ENCODE peak calls at places on chromosomes 13 and 19, in five cellular contexts. One of them, this sample, is unnamed.

GRCh38 chr19:42281175-42282035 is 12.4 kb downstream of the CIC start:
- DNase-seq in H1: peak; percentile 73
- DNase-seq in IMR-90: peak; percentile 41
- DNase-seq in astrocyte: peak; percentile 59
- DNase-seq in fibroblast of lung: peak; percentile 75
- DNase-seq in this sample: peak; percentile 77

GRCh38 chr19:14674764-14675163 is at the start of gene ADGRE3:
- DNase-seq in H1: no peak
- DNase-seq in IMR-90: no peak
- DNase-seq in astrocyte: no peak
- DNase-seq in fibroblast of lung: no peak
- DNase-seq in this sample: no peak

GRCh38 chr13:51590231-51590630 is 6.0 kb downstream of the WDFY2 start:
- DNase-seq in H1: no peak
- DNase-seq in IMR-90: no peak
- DNase-seq in astrocyte: no peak
- DNase-seq in fibroblast of lung: no peak
- DNase-seq in this sample: no peak

GRCh38 chr13:39688699-39689405 is 33.4 kb downstream of the COG6 start:
- DNase-seq in H1: no peak
- DNase-seq in IMR-90: peak; percentile 54
- DNase-seq in astrocyte: peak; percentile 72
- DNase-seq in fibroblast of lung: peak; percentile 74
- DNase-seq in this sample: no peak

GRCh38 chr13:42969558-42970172 is 22.4 kb downstream of the EPSTI1 start:
- DNase-seq in H1: peak; percentile 93
- DNase-seq in IMR-90: peak; percentile 69
- DNase-seq in astrocyte: peak; percentile 27
- DNase-seq in fibroblast of lung: peak; percentile 39
- DNase-seq in this sample: peak; percentile 83

GRCh38 chr19:1855040-1855827 is 7.0 kb upstream of the REXO1 start:
- DNase-seq in H1: peak; percentile 89
- DNase-seq in IMR-90: peak; percentile 85
- DNase-seq in astrocyte: peak; percentile 35
- DNase-seq in fibroblast of lung: peak; percentile 65
- DNase-seq in this sample: peak; percentile 89

GRCh38 chr19:45175663-45176345 is 2.2 kb downstream of the TRAPPC6A start:
- DNase-seq in H1: no peak
- DNase-seq in IMR-90: no peak
- DNase-seq in astrocyte: no peak
- DNase-seq in fibroblast of lung: no peak
- DNase-seq in this sample: no peak

GRCh38 chr13:32811297-32811800 is 204.9 kb upstream of the KL start:
- DNase-seq in H1: no peak
- DNase-seq in IMR-90: no peak
- DNase-seq in astrocyte: no peak
- DNase-seq in fibroblast of lung: no peak
- DNase-seq in this sample: no peak

GRCh38 chr13:113774177-113775107 is 15.4 kb downstream of the TMEM255B start:
- DNase-seq in H1: no peak
- DNase-seq in IMR-90: peak; percentile 19
- DNase-seq in astrocyte: peak; percentile 22
- DNase-seq in fibroblast of lung: peak; percentile 52
- DNase-seq in this sample: peak; percentile 43

GRCh38 chr19:47725759-47726401 is 12.7 kb downstream of the EHD2 start:
- DNase-seq in H1: no peak
- DNase-seq in IMR-90: no peak
- DNase-seq in astrocyte: no peak
- DNase-seq in fibroblast of lung: no peak
- DNase-seq in this sample: no peak

GRCh38 chr13:51000576-51001260 is 91.1 kb downstream of the RNASEH2B start:
- DNase-seq in H1: no peak
- DNase-seq in IMR-90: peak; percentile 42
- DNase-seq in astrocyte: peak; percentile 75
- DNase-seq in fibroblast of lung: peak; percentile 80
- DNase-seq in this sample: peak; percentile 12

GRCh38 chr13:112056284-112056727 is 10.6 kb upstream of the SOX1 start:
- DNase-seq in H1: peak; percentile 79
- DNase-seq in IMR-90: no peak
- DNase-seq in astrocyte: no peak
- DNase-seq in fibroblast of lung: no peak
- DNase-seq in this sample: peak; percentile 49

GRCh38 chr19:10655457-10656312 is 1.5 kb downstream of the ILF3 start:
- DNase-seq in H1: no peak
- DNase-seq in IMR-90: peak; percentile 44
- DNase-seq in astrocyte: peak; percentile 27
- DNase-seq in fibroblast of lung: peak; percentile 42
- DNase-seq in this sample: peak; percentile 53

GRCh38 chr13:37617162-37617561 is 18.6 kb upstream of the POSTN start:
- DNase-seq in H1: no peak
- DNase-seq in IMR-90: peak; percentile 80
- DNase-seq in astrocyte: peak; percentile 96
- DNase-seq in fibroblast of lung: peak; percentile 96
- DNase-seq in this sample: peak; percentile 69

GRCh38 chr13:20703785-20704458 is 423 bp downstream of the IL17D start:
- DNase-seq in H1: peak; percentile 83
- DNase-seq in IMR-90: peak; percentile 82
- DNase-seq in astrocyte: peak; percentile 62
- DNase-seq in fibroblast of lung: peak; percentile 77
- DNase-seq in this sample: peak; percentile 83

GRCh38 chr19:41415154-41415571 is 12.0 kb downstream of the B3GNT8 start:
- DNase-seq in H1: no peak
- DNase-seq in IMR-90: no peak
- DNase-seq in astrocyte: no peak
- DNase-seq in fibroblast of lung: no peak
- DNase-seq in this sample: no peak

GRCh38 chr13:72463561-72463960 is 263.9 kb downstream of the MZT1 start:
- DNase-seq in H1: no peak
- DNase-seq in IMR-90: no peak
- DNase-seq in astrocyte: peak; percentile 84
- DNase-seq in fibroblast of lung: peak; percentile 86
- DNase-seq in this sample: no peak

GRCh38 chr13:99303863-99304521 is 3.2 kb downstream of the GPR183 start:
- DNase-seq in H1: no peak
- DNase-seq in IMR-90: no peak
- DNase-seq in astrocyte: no peak
- DNase-seq in fibroblast of lung: peak; percentile 41
- DNase-seq in this sample: no peak

GRCh38 chr19:45773384-45773783 is 4.3 kb upstream of the SIX5 start:
- DNase-seq in H1: no peak
- DNase-seq in IMR-90: no peak
- DNase-seq in astrocyte: no peak
- DNase-seq in fibroblast of lung: no peak
- DNase-seq in this sample: no peak

GRCh38 chr19:5051619-5052018 is 82.7 kb downstream of the KDM4B start:
- DNase-seq in H1: no peak
- DNase-seq in IMR-90: no peak
- DNase-seq in astrocyte: no peak
- DNase-seq in fibroblast of lung: no peak
- DNase-seq in this sample: no peak

DNA sequence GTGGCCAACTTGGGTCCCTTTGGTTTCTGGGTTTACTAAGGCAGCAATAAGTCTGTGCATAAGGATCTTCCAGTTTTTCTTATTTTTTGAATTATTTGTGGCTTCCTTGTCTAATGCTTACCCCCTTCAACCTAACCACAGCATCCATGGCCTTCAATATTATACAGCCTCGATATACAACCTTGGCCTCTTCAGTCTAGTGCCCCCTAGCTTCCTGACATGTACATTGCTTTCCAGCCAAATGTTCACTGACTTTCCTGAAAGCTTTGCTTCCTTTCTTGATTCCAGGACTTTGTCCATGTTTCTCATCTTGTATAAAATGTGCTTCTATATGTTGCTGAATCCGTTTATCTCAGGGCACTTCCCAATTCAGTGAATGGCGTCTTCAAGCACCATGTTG is 310.1 kb downstream of the OLFM4 start:
- DNase-seq in H1: no peak
- DNase-seq in IMR-90: no peak
- DNase-seq in astrocyte: no peak
- DNase-seq in fibroblast of lung: no peak
- DNase-seq in this sample: no peak
- TF ChIP-seq CTCF in H1: no peak
- TF ChIP-seq CTCF in IMR-90: no peak
- TF ChIP-seq CTCF in astrocyte: no peak
- TF ChIP-seq CTCF in fibroblast of lung: no peak
- TF ChIP-seq CTCF in this sample: peak; percentile 31

GRCh38 chr13:84080748-84081530 is 198.7 kb upstream of the SLITRK1 start:
- DNase-seq in H1: no peak
- DNase-seq in IMR-90: no peak
- DNase-seq in astrocyte: no peak
- DNase-seq in fibroblast of lung: no peak
- DNase-seq in this sample: no peak

GRCh38 chr13:84088996-84089395 is 206.7 kb upstream of the SLITRK1 start:
- DNase-seq in H1: no peak
- DNase-seq in IMR-90: no peak
- DNase-seq in astrocyte: no peak
- DNase-seq in fibroblast of lung: no peak
- DNase-seq in this sample: no peak

DNA sequence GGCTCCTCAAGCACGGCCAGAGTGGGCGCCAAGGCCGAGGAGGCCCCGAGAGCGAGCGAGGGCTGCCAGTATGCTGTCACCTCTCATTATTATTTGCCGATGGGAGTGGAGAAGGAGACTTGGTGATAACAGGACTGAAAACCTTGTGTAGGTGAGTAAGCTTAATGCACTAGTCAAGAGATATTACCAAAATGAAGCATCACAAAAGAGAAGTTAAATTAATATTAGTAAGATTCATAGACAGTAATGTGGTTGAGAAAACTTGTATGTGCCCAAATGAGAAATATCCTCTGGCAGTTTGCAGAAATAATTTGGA is 204.5 kb upstream of the SLITRK1 start:
- DNase-seq in H1: no peak
- DNase-seq in IMR-90: no peak
- DNase-seq in astrocyte: no peak
- DNase-seq in fibroblast of lung: no peak
- DNase-seq in this sample: no peak
- H3K4me3 ChIP-seq in H1: no peak overlapping the region
- H3K4me3 ChIP-seq in IMR-90: no peak overlapping the region
- H3K4me3 ChIP-seq in astrocyte: no peak overlapping the region
- H3K4me3 ChIP-seq in fibroblast of lung: no peak overlapping the region
- H3K4me3 ChIP-seq in this sample: no peak overlapping the region

GRCh38 chr19:50415661-50416033 is 3.1 kb upstream of the SPIB start:
- DNase-seq in H1: no peak
- DNase-seq in IMR-90: no peak
- DNase-seq in astrocyte: no peak
- DNase-seq in fibroblast of lung: no peak
- DNase-seq in this sample: no peak

GRCh38 chr19:50414850-50415660 is 3.7 kb upstream of the SPIB start:
- DNase-seq in H1: peak; percentile 98
- DNase-seq in IMR-90: peak; percentile 54
- DNase-seq in astrocyte: peak; percentile 12
- DNase-seq in fibroblast of lung: peak; percentile 39
- DNase-seq in this sample: peak; percentile 84

GRCh38 chr19:50416815-50417137 is 2.0 kb upstream of the SPIB start:
- DNase-seq in H1: no peak
- DNase-seq in IMR-90: no peak
- DNase-seq in astrocyte: no peak
- DNase-seq in fibroblast of lung: no peak
- DNase-seq in this sample: no peak

GRCh38 chr19:50417138-50417849 is 1.4 kb upstream of the SPIB start:
- DNase-seq in H1: no peak
- DNase-seq in IMR-90: no peak
- DNase-seq in astrocyte: no peak
- DNase-seq in fibroblast of lung: no peak
- DNase-seq in this sample: no peak

DNA sequence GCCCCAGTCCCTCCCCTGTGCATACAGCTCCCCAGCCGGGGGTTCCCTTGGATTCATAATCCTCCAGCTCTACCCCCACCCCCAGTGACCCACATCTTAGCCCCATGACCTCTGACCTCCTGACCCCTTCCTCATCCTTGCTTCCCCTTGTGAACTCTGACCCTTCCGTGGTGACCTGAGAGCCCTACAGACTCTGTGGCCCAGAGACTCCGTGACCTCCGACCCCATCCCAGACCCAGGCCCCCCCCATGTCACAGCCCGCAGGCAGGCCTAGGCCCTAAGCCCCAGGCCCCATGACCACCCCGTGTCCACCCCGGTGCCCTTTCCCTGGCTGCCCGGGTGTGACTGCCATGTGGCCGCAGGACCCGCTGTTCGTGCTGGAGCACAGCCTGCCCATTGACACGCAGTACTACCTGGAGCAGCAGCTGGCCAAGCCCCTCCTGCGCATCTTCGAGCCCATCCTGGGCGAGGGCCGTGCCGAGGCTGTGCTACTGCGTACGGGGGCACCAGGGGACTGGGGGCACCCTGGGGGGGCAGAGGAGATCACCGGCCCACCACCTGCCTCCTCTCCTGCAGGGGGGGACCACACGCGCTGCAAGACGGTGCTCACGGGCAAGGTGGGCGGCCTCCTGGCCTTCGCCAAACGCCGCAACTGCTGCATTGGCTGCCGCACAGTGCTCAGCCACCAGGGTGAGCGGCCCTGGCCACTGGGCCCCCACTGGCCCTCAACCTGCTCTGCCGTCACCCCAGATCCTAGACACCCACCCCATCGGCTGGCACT is 2.5 kb upstream of the SPIB start:
- DNase-seq in H1: no peak
- DNase-seq in IMR-90: no peak
- DNase-seq in astrocyte: no peak
- DNase-seq in fibroblast of lung: no peak
- DNase-seq in this sample: no peak
- TF ChIP-seq CTCF in H1: no peak
- TF ChIP-seq CTCF in IMR-90: no peak
- TF ChIP-seq CTCF in astrocyte: no peak
- TF ChIP-seq CTCF in fibroblast of lung: no peak
- TF ChIP-seq CTCF in this sample: no peak

GRCh38 chr13:24223341-24224231 is 63.1 kb downstream of the SPATA13 start:
- DNase-seq in H1: no peak
- DNase-seq in IMR-90: no peak
- DNase-seq in astrocyte: no peak
- DNase-seq in fibroblast of lung: no peak
- DNase-seq in this sample: no peak
- H3K4me3 ChIP-seq in H1: no peak overlapping the region
- H3K4me3 ChIP-seq in IMR-90: no peak overlapping the region
- H3K4me3 ChIP-seq in astrocyte: no peak overlapping the region
- H3K4me3 ChIP-seq in fibroblast of lung: no peak overlapping the region
- H3K4me3 ChIP-seq in this sample: no peak overlapping the region

This sample was measured in A673.